ENCODE peak calls at places on chromosomes 12 and 14, in five cellular contexts. F, E, Y, A and I are unnamed samples.
A peak's percentile ranks its signal among the peaks of the same experiment; 100 is the strongest.

GRCh38 chr12:116630762-116631161 is 71.6 kb downstream of the MAP1LC3B2 start:
- DNase-seq in F (no peak), E (no peak), Y (no peak), A (no peak), I (no peak)

GRCh38 chr12:49798934-49799333 is 29.3 kb downstream of the NCKAP5L start:
- DNase-seq in F (no peak), E (no peak), Y (no peak), A (no peak), I (no peak)

GRCh38 chr12:2752676-2753371 is 41.9 kb upstream of the FKBP4 start:
- DNase-seq in F (peak; percentile 81), E (peak; percentile 59), Y (peak; percentile 19), A (peak; percentile 91), I (peak; percentile 56)

GRCh38 chr12:123763093-123763492 is 992 bp downstream of the DNAH10 start:
- DNase-seq in F (no peak), E (no peak), Y (no peak), A (no peak), I (no peak)

GRCh38 chr14:95264271-95264973 is 55.3 kb downstream of the CLMN start:
- DNase-seq in F (no peak), E (no peak), Y (no peak), A (no peak), I (no peak)

GRCh38 chr12:18632848-18633247 is 105.0 kb downstream of the PLCZ1 start:
- DNase-seq in F (no peak), E (no peak), Y (no peak), A (no peak), I (no peak)

GRCh38 chr12:124053855-124054254 is 80.8 kb downstream of the ZNF664 start:
- DNase-seq in F (peak; percentile 79), E (no peak), Y (peak; percentile 33), A (peak; percentile 73), I (no peak)

GRCh38 chr14:61362072-61362750 is 40.8 kb downstream of the PRKCH start:
- DNase-seq in F (no peak), E (no peak), Y (no peak), A (no peak), I (no peak)

GRCh38 chr12:113933201-113933786 is 32.8 kb downstream of the RBM19 start:
- DNase-seq in F (peak; percentile 29), E (no peak), Y (no peak), A (peak; percentile 60), I (peak; percentile 60)

GRCh38 chr12:40745386-40745785 is 53.1 kb downstream of the CNTN1 start:
- DNase-seq in F (no peak), E (peak; percentile 55), Y (no peak), A (no peak), I (no peak)
- TF ChIP-seq CTCF in F (no peak), E (peak; percentile 48), Y (no peak), A (no peak), I (no peak)

DNA sequence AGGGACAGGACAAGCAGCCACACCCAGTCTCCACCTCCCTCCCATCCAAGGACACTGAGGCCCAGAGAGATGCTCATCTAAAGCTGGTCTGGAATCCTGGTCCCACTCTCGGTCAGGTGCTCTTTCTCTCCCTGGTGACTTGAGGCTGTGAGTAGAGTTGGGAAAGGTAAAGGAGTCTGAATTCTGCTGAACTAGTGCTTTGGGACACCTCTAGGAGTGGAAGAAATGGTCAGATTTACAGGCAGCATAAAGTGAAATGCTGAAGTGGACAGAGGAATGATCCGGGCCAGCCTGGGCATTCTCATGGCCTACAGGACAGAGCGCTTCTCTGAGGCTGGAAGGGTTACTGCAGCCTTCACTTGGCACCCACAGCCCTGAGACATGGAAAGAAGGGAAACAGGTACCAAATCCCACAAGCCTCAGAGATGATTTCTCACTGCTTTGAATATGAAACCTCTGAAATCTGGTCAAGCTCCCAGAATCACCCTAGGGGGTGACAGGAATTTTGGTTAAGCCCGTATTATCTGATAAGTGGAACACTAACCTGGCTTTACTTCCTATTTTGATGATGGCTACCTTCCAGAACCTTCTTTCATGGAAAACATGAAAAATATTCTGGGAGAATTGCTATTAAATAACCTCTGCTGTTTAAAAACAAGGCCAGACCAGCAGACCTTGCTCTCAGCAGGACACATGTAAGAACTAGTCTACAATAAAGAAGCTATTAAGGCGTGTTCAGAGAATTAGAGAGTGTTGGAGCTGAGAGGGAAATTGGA is 281.7 kb downstream of the ZFP36L1 start:
- DNase-seq in F (no peak), E (no peak), Y (no peak), A (no peak), I (peak; percentile 59)
- H3K4me1 ChIP-seq in F (peaks cover 28% of the 10 kb centered on the region), E (peaks cover 7% of the 10 kb centered on the region), Y (peaks cover 31% of the 10 kb centered on the region), A (peaks cover 45% of the 10 kb centered on the region), I (no peaks in the 10 kb centered on the region)

DNA sequence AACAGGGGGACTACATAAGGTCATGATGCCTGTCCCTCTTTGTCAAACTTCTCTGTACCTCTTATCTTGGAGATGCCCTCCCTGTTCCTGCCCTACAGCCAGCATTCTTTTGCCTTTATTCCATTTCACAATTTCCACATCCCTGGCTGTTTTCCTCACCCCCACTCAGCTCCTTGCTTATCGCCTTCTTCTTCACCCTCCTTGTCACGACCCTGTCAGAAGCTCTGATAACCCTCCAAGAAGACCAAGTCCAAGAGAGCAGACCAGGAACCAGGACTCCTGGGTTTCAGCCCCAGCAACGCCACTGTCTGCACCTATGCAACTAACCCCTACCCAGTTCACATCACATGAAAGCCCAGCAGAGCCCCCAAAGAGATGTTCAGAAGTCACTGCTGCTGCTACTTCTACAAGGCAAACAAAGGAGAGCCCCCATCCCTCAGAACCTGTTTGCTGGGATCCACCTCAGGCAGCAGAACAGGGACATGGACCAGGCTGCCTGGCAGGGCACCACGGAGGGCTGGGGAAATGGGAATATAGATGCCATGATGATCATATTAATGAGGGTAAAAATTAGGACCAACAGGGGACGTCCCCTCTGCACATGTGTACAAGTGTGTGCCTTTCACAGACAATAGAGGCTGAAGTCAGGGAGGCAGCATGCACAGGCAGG is 92.8 kb downstream of the SINHCAF start:
- DNase-seq in F (no peak), E (no peak), Y (no peak), A (no peak), I (no peak)
- H3K27me3 ChIP-seq in F (no peaks in the 10 kb centered on the region), E (no peaks in the 10 kb centered on the region), Y (no peaks in the 10 kb centered on the region), A (no peaks in the 10 kb centered on the region), I (no peaks in the 10 kb centered on the region)

GRCh38 chr12:58416211-58416610 is 474.8 kb downstream of the ATP23 start:
- DNase-seq in F (no peak), E (no peak), Y (no peak), A (no peak), I (no peak)
- TF ChIP-seq CTCF in F (no peak), E (no peak), Y (no peak), A (peak; percentile 38), I (no peak)

DNA sequence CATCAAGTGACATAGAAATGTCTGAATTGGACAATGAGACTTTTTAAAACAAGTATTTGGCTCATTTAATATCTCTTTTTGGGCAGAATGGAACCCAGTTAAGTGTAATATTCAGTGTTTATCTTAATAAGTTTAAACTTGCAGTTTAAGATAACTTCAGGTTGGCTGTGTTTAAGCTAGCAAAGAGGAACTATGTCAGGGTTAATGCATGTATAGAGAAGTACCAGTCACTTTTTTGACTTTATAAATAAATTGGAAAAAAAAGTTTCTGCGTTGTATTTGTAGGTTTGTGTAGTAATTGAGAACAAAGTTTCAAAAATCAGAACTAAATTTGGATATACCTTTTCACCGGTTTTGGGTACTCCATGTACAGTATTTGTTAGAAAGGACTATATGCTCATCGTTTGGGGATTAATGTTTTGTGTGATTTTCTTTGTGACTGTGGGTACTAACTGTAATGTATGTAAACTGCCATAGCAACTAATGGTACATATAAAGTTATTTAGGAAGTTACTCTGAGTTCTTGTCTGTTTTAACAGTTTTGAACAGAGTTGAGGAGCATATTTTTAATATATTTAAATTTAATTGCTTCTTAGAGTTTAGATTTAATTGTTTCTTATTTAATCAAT is 4.5 kb downstream of the HMGA2 start:
- DNase-seq in F (no peak), E (no peak), Y (no peak), A (no peak), I (no peak)
- H3K4me1 ChIP-seq in F (peaks cover 11% of the 10 kb centered on the region), E (no peaks in the 10 kb centered on the region), Y (peaks cover 4% of the 10 kb centered on the region), A (peaks cover 19% of the 10 kb centered on the region), I (peaks cover 24% of the 10 kb centered on the region)

GRCh38 chr14:22039938-22040780 is 366.5 kb upstream of the OR4E1 start:
- DNase-seq in F (no peak), E (peak; percentile 40), Y (no peak), A (peak; percentile 15), I (no peak)
- H3K27me3 ChIP-seq in F (no peaks in the 10 kb centered on the region), E (no peaks in the 10 kb centered on the region), Y (no peaks in the 10 kb centered on the region), A (peaks cover 4% of the 10 kb centered on the region), I (no peaks in the 10 kb centered on the region)

DNA sequence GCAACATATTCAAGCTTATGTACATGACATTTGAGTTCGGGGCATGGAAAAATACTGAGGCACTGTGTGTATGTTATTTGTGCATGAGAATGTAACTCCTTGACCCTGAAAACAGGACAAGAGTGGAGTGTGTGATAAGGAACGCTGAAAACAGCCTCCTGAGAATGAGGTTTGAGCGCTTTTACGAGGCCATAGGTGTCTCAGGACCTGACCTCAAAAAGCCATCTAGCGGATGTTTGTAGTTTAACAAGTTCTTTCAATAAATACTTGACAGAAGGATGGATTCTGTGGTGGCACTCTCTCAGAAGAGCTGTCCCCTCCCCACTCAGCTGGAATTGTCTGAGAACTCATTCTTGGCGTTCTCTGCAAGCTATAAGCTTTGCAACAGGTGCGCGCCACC is 350.5 kb upstream of the TMTC1 start:
- DNase-seq in F (no peak), E (peak; percentile 24), Y (no peak), A (peak; percentile 20), I (no peak)
- TF ChIP-seq CTCF in F (no peak), E (peak; percentile 20), Y (no peak), A (no peak), I (no peak)

GRCh38 chr12:125079943-125080645 is 14.9 kb downstream of the AACS start:
- DNase-seq in F (peak; percentile 38), E (no peak), Y (peak; percentile 38), A (no peak), I (peak; percentile 77)

GRCh38 chr12:125076103-125076502 is 10.9 kb downstream of the AACS start:
- DNase-seq in F (no peak), E (no peak), Y (no peak), A (no peak), I (no peak)

GRCh38 chr12:125083092-125083491 is 17.9 kb downstream of the AACS start:
- DNase-seq in F (no peak), E (no peak), Y (no peak), A (no peak), I (no peak)

GRCh38 chr12:125081427-125081826 is 16.2 kb downstream of the AACS start:
- DNase-seq in F (no peak), E (no peak), Y (no peak), A (no peak), I (no peak)

GRCh38 chr12:125079084-125079483 is 13.8 kb downstream of the AACS start:
- DNase-seq in F (no peak), E (no peak), Y (no peak), A (no peak), I (no peak)
- H3K4me1 ChIP-seq in F (no peaks in the 10 kb centered on the region), E (no peaks in the 10 kb centered on the region), Y (no peaks in the 10 kb centered on the region), A (no peaks in the 10 kb centered on the region), I (no peaks in the 10 kb centered on the region)